ENCODE peak calls at places on chromosomes 12 and 14, in six cellular contexts. One of them, this sample, is unnamed.

GRCh38 chr14:71662291-71662790 is 269.9 kb upstream of the RGS6 start:
- DNase-seq in activated gamma-delta T cell: no peak
- DNase-seq in HT1080: no peak
- DNase-seq in hippocampal formation: no peak
- DNase-seq in CD4-positive, CD25-positive, alpha-beta regulatory T cell: no peak
- DNase-seq in PC-3: no peak
- DNase-seq in this sample: no peak

GRCh38 chr12:51388066-51388799 is 3.0 kb downstream of the GALNT6 start:
- DNase-seq in hippocampal formation: no peak
- DNase-seq in PC-3: peak; percentile 82
- DNase-seq in HT1080: peak; percentile 48
- DNase-seq in CD4-positive, CD25-positive, alpha-beta regulatory T cell: no peak
- DNase-seq in activated gamma-delta T cell: no peak
- DNase-seq in this sample: peak; percentile 68

GRCh38 chr12:90712671-90713070 is 242.3 kb downstream of the CCER1 start:
- DNase-seq in PC-3: peak; percentile 44
- DNase-seq in CD4-positive, CD25-positive, alpha-beta regulatory T cell: no peak
- DNase-seq in HT1080: peak; percentile 13
- DNase-seq in activated gamma-delta T cell: no peak
- DNase-seq in hippocampal formation: no peak
- DNase-seq in this sample: no peak

GRCh38 chr14:102786758-102787157 is 9.5 kb downstream of the TRAF3 start:
- DNase-seq in HT1080: peak; percentile 75
- DNase-seq in hippocampal formation: no peak
- DNase-seq in CD4-positive, CD25-positive, alpha-beta regulatory T cell: no peak
- DNase-seq in activated gamma-delta T cell: no peak
- DNase-seq in PC-3: peak; percentile 40
- DNase-seq in this sample: no peak

GRCh38 chr12:111446044-111446581 is 40.4 kb downstream of the SH2B3 start:
- DNase-seq in CD4-positive, CD25-positive, alpha-beta regulatory T cell: no peak
- DNase-seq in activated gamma-delta T cell: no peak
- DNase-seq in HT1080: peak; percentile 68
- DNase-seq in PC-3: no peak
- DNase-seq in hippocampal formation: no peak
- DNase-seq in this sample: no peak

GRCh38 chr14:66440806-66441205 is 45.4 kb upstream of the CCDC196 start:
- DNase-seq in activated gamma-delta T cell: no peak
- DNase-seq in PC-3: no peak
- DNase-seq in hippocampal formation: no peak
- DNase-seq in CD4-positive, CD25-positive, alpha-beta regulatory T cell: no peak
- DNase-seq in HT1080: no peak
- DNase-seq in this sample: no peak

GRCh38 chr12:49092086-49092815 is 2.4 kb downstream of the DHH start:
- DNase-seq in PC-3: peak; percentile 63
- DNase-seq in activated gamma-delta T cell: no peak
- DNase-seq in hippocampal formation: peak; percentile 38
- DNase-seq in CD4-positive, CD25-positive, alpha-beta regulatory T cell: peak; percentile 36
- DNase-seq in HT1080: peak; percentile 59
- DNase-seq in this sample: peak; percentile 47

GRCh38 chr12:93705237-93705636 is 28.1 kb downstream of the CRADD start:
- DNase-seq in PC-3: no peak
- DNase-seq in CD4-positive, CD25-positive, alpha-beta regulatory T cell: no peak
- DNase-seq in hippocampal formation: no peak
- DNase-seq in HT1080: no peak
- DNase-seq in activated gamma-delta T cell: no peak
- DNase-seq in this sample: no peak

GRCh38 chr12:118773956-118774723 is 207.2 kb upstream of the SRRM4 start:
- DNase-seq in activated gamma-delta T cell: no peak
- DNase-seq in PC-3: no peak
- DNase-seq in hippocampal formation: peak; percentile 31
- DNase-seq in CD4-positive, CD25-positive, alpha-beta regulatory T cell: no peak
- DNase-seq in HT1080: no peak
- DNase-seq in this sample: no peak

GRCh38 chr12:106671840-106672239 is 89.0 kb downstream of the RFX4 start:
- DNase-seq in activated gamma-delta T cell: no peak
- DNase-seq in HT1080: no peak
- DNase-seq in CD4-positive, CD25-positive, alpha-beta regulatory T cell: no peak
- DNase-seq in hippocampal formation: no peak
- DNase-seq in PC-3: no peak
- DNase-seq in this sample: no peak

GRCh38 chr12:130254476-130255276 is 83.0 kb upstream of the PIWIL1 start:
- DNase-seq in CD4-positive, CD25-positive, alpha-beta regulatory T cell: no peak
- DNase-seq in activated gamma-delta T cell: no peak
- DNase-seq in HT1080: peak; percentile 60
- DNase-seq in hippocampal formation: peak; percentile 68
- DNase-seq in PC-3: no peak
- DNase-seq in this sample: no peak

GRCh38 chr12:25677180-25677937 is 124.3 kb upstream of the LMNTD1 start:
- DNase-seq in activated gamma-delta T cell: no peak
- DNase-seq in hippocampal formation: no peak
- DNase-seq in PC-3: peak; percentile 46
- DNase-seq in HT1080: no peak
- DNase-seq in CD4-positive, CD25-positive, alpha-beta regulatory T cell: no peak
- DNase-seq in this sample: no peak

This sample was measured in PC-9.